ENCODE peak calls at places on chromosomes 16 and 17, in nine cellular contexts. S is vagina; Y is heart right ventricle; T is SJSA1; M is aorta; P is esophagus muscularis mucosa; O is tibial artery; Z is CD8-positive, alpha-beta T cell; I is right atrium auricular region. R is an unnamed sample. For H3K4me1, the result is how much of the 10 kb centered on the place peaks cover.

GRCh38 chr16:22878955-22879354 is 65.0 kb downstream of the HS3ST2 start:
- DNase-seq in S (no peak), Y (no peak), T (no peak), M (no peak), P (no peak), O (no peak), Z (no peak), I (no peak), R (no peak)

GRCh38 chr17:3892095-3892998 is 506 bp downstream of the CAMKK1 start:
- DNase-seq in S (no peak), Y (peak), T (peak), M (peak), P (peak), O (peak), Z (peak), I (peak), R (peak)

GRCh38 chr17:64384253-64385186 is 6.1 kb downstream of the PECAM1 start:
- DNase-seq in S (no peak), Y (no peak), T (no peak), M (peak), P (no peak), O (peak), Z (no peak), I (no peak), R (no peak)

GRCh38 chr17:27446569-27447301 is 9.5 kb upstream of the KSR1 start:
- DNase-seq in S (no peak), Y (no peak), T (no peak), M (peak), P (no peak), O (no peak), Z (no peak), I (no peak), R (no peak)

GRCh38 chr16:78405833-78406232 is 306.4 kb downstream of the WWOX start:
- DNase-seq in S (no peak), Y (no peak), T (no peak), M (no peak), P (no peak), O (no peak), Z (no peak), I (no peak), R (no peak)

GRCh38 chr17:32331243-32332040 is 10.5 kb downstream of the C17orf75 start:
- DNase-seq in S (no peak), Y (no peak), T (no peak), M (no peak), P (no peak), O (no peak), Z (no peak), I (no peak), R (no peak)

GRCh38 chr16:13902677-13903076 is 17.3 kb upstream of the ERCC4 start:
- DNase-seq in S (no peak), Y (no peak), T (no peak), M (no peak), P (no peak), O (no peak), Z (no peak), I (no peak), R (peak)

GRCh38 chr17:76528156-76528527 is 9.4 kb downstream of the CYGB start:
- DNase-seq in S (no peak), Y (no peak), T (peak), M (no peak), P (no peak), O (no peak), Z (no peak), I (no peak), R (no peak)

GRCh38 chr17:55348749-55349354 is 72.8 kb downstream of the MMD start:
- DNase-seq in S (no peak), Y (peak), T (no peak), M (no peak), P (no peak), O (no peak), Z (peak), I (peak), R (peak)

GRCh38 chr17:79002796-79003593 is 6.6 kb downstream of the CANT1 start:
- DNase-seq in S (no peak), Y (no peak), T (no peak), M (peak), P (no peak), O (peak), Z (no peak), I (no peak), R (no peak)
- H3K4me1 ChIP-seq in S (under half), Y (under half), T (under half), M (under half), P (under half), O (under half), Z (under half), I (under half), R (under half)

GRCh38 chr16:26721290-26721689 is 345.4 kb upstream of the C16orf82 start:
- DNase-seq in S (no peak), Y (no peak), T (no peak), M (no peak), P (no peak), O (no peak), Z (no peak), I (no peak), R (no peak)
- H3K4me3 ChIP-seq in S (no peak), Y (no peak), T (no peak), M (no peak), P (no peak), O (no peak), Z (no peak), I (no peak), R (no peak)

GRCh38 chr16:27215660-27216059 is 12.3 kb downstream of the KDM8 start:
- DNase-seq in S (no peak), Y (no peak), T (no peak), M (no peak), P (no peak), O (no peak), Z (no peak), I (no peak), R (no peak)

GRCh38 chr16:27218756-27219155 is 15.4 kb downstream of the KDM8 start:
- DNase-seq in S (no peak), Y (no peak), T (no peak), M (no peak), P (no peak), O (no peak), Z (no peak), I (no peak), R (no peak)

GRCh38 chr16:27214084-27214961 is 11.0 kb downstream of the KDM8 start:
- DNase-seq in S (no peak), Y (no peak), T (no peak), M (no peak), P (no peak), O (no peak), Z (no peak), I (no peak), R (no peak)

GRCh38 chr16:27217256-27217655 is 13.9 kb downstream of the KDM8 start:
- DNase-seq in S (no peak), Y (no peak), T (no peak), M (peak), P (no peak), O (no peak), Z (no peak), I (peak), R (peak)

GRCh38 chr16:27216297-27216885 is 13.1 kb downstream of the KDM8 start:
- DNase-seq in S (no peak), Y (no peak), T (no peak), M (no peak), P (no peak), O (no peak), Z (no peak), I (no peak), R (no peak)
- H3K27ac ChIP-seq in S (no peak), Y (no peak), T (no peak), M (no peak), P (no peak), O (peak), Z (no peak), I (peak), R (no peak)

GRCh38 chr16:54418903-54419302 is 132.3 kb upstream of the IRX3 start:
- DNase-seq in S (no peak), Y (no peak), T (no peak), M (no peak), P (no peak), O (no peak), Z (no peak), I (no peak), R (no peak)
- H3K4me1 ChIP-seq in S (under half), Y (under half), T (under half), M (under half), P (under half), O (under half), Z (under half), I (under half), R (under half)

GRCh38 chr17:13437966-13438779 is 163.6 kb downstream of the HS3ST3A1 start:
- DNase-seq in S (no peak), Y (no peak), T (no peak), M (no peak), P (peak), O (no peak), Z (no peak), I (no peak), R (no peak)

DNA sequence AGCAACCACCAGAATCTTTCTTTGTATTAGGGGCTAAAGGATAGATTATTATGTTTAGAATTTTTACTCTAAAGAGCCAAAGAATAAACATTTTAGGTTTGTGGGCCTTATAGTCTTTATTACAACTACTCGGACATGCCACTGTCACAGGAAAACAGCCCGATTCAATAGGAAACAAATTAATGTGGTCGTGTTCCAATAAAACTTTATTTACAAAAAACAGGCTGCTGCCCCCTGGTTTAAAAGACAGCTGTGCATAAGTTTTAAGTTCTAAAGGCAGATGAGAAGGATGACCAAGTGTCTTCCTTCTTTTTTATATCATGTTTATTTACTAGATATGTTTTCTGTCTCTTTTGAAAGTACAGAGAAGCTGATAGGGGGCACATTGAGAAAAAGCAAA is 166.5 kb downstream of the HS3ST3A1 start:
- DNase-seq in S (no peak), Y (no peak), T (no peak), M (no peak), P (no peak), O (no peak), Z (no peak), I (no peak), R (no peak)
- H3K4me3 ChIP-seq in S (no peak), Y (no peak), T (no peak), M (no peak), P (no peak), O (no peak), Z (no peak), I (no peak), R (no peak)

GRCh38 chr17:17115620-17116019 is 73.4 kb downstream of the MPRIP start:
- DNase-seq in S (no peak), Y (no peak), T (no peak), M (no peak), P (no peak), O (no peak), Z (no peak), I (no peak), R (no peak)

GRCh38 chr17:17111401-17112393 is 69.4 kb downstream of the MPRIP start:
- DNase-seq in S (no peak), Y (no peak), T (no peak), M (no peak), P (no peak), O (no peak), Z (no peak), I (no peak), R (no peak)

GRCh38 chr17:17112628-17113200 is 70.5 kb downstream of the MPRIP start:
- DNase-seq in S (no peak), Y (no peak), T (no peak), M (no peak), P (no peak), O (no peak), Z (no peak), I (no peak), R (no peak)

GRCh38 chr17:17116406-17116805 is 74.1 kb downstream of the MPRIP start:
- DNase-seq in S (no peak), Y (no peak), T (no peak), M (no peak), P (no peak), O (no peak), Z (no peak), I (no peak), R (no peak)

GRCh38 chr17:17114592-17115225 is 72.5 kb downstream of the MPRIP start:
- DNase-seq in S (no peak), Y (no peak), T (no peak), M (no peak), P (no peak), O (no peak), Z (no peak), I (no peak), R (no peak)
- H3K27ac ChIP-seq in S (no peak), Y (peak), T (no peak), M (no peak), P (no peak), O (peak), Z (no peak), I (peak), R (no peak)

DNA sequence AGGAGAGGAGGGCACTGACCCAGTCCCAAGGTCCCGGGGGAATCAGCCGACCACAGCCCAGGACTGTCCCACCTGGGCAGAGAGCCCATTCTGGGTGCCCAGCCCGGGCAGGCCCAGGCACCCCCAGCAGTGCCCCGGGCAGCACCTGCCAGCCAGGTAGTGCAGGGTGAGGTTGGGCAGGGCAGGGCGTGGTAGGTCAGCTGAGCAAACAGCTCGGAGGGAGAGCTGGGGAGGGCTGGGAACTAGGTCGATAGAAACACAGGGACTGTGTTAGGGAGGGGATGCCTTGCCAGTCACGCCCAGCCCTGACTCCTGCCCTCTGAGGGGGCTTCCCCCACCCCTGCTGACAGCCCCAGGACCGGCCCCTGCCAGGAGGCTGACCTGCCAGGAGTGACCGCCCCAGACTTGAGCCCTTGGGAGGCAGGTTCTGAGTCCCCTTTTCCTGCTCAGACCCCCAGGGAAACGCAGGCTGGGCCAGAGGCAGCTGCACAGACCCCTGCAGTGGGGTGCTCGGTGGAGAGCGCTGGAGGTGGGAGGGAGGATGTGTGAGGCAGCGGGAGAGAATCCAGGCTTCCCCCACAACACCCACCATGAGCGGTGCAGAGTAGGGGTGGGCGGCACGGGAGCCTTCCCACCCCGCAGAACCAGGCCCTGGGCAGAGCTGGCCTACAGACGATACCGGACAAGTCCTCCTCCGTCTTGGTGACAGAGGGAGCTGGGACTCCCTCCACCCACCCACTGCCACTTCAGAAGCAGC is 4.7 kb downstream of the HS3ST6 start:
- DNase-seq in S (no peak), Y (no peak), T (no peak), M (peak), P (no peak), O (no peak), Z (no peak), I (no peak), R (no peak)
- H3K4me1 ChIP-seq in S (under half), Y (under half), T (under half), M (under half), P (under half), O (under half), Z (under half), I (under half), R (under half)